ENCODE peak calls at places on chromosomes 4 and X, in six cellular contexts. One of them, this sample, is unnamed.

GRCh38 chr4:106687026-106687425 is 318.4 kb upstream of the GIMD1 start:
- DNase-seq in body of pancreas: no peak
- DNase-seq in GM12892: no peak
- DNase-seq in IMR-90: no peak
- DNase-seq in esophagus muscularis mucosa: no peak
- DNase-seq in endothelial cell of umbilical vein: no peak
- DNase-seq in this sample: no peak

GRCh38 chr4:76087007-76087769 is 12.7 kb downstream of the ART3 start:
- DNase-seq in body of pancreas: peak; percentile 69
- DNase-seq in GM12892: no peak
- DNase-seq in IMR-90: peak; percentile 61
- DNase-seq in esophagus muscularis mucosa: no peak
- DNase-seq in endothelial cell of umbilical vein: peak; percentile 78
- DNase-seq in this sample: peak; percentile 36

GRCh38 chrX:109934935-109935334 is 68.0 kb upstream of the TMEM164 start:
- DNase-seq in body of pancreas: no peak
- DNase-seq in GM12892: no peak
- DNase-seq in IMR-90: peak; percentile 11
- DNase-seq in esophagus muscularis mucosa: no peak
- DNase-seq in endothelial cell of umbilical vein: no peak
- DNase-seq in this sample: no peak

GRCh38 chr4:165947019-165947418 is 74.0 kb downstream of the TLL1 start:
- DNase-seq in body of pancreas: no peak
- DNase-seq in GM12892: no peak
- DNase-seq in IMR-90: no peak
- DNase-seq in esophagus muscularis mucosa: no peak
- DNase-seq in endothelial cell of umbilical vein: no peak
- DNase-seq in this sample: no peak

GRCh38 chr4:5923306-5923830 is 30.5 kb upstream of the CRMP1 start:
- DNase-seq in body of pancreas: no peak
- DNase-seq in GM12892: no peak
- DNase-seq in IMR-90: no peak
- DNase-seq in esophagus muscularis mucosa: no peak
- DNase-seq in endothelial cell of umbilical vein: no peak
- DNase-seq in this sample: no peak

GRCh38 chr4:165684177-165684870 is 188.7 kb upstream of the TLL1 start:
- DNase-seq in body of pancreas: no peak
- DNase-seq in GM12892: no peak
- DNase-seq in IMR-90: no peak
- DNase-seq in esophagus muscularis mucosa: no peak
- DNase-seq in endothelial cell of umbilical vein: peak; percentile 29
- DNase-seq in this sample: no peak

GRCh38 chr4:32148120-32148666 is 1428.0 kb downstream of the PCDH7 start:
- DNase-seq in body of pancreas: no peak
- DNase-seq in GM12892: no peak
- DNase-seq in IMR-90: no peak
- DNase-seq in esophagus muscularis mucosa: no peak
- DNase-seq in endothelial cell of umbilical vein: peak; percentile 21
- DNase-seq in this sample: no peak

GRCh38 chr4:115259651-115260050 is 146.2 kb upstream of the NDST4 start:
- DNase-seq in body of pancreas: no peak
- DNase-seq in GM12892: no peak
- DNase-seq in IMR-90: no peak
- DNase-seq in esophagus muscularis mucosa: no peak
- DNase-seq in endothelial cell of umbilical vein: no peak
- DNase-seq in this sample: no peak

GRCh38 chr4:1201851-1202525 is 29.6 kb upstream of the SPON2 start:
- DNase-seq in body of pancreas: peak; percentile 51
- DNase-seq in GM12892: peak; percentile 67
- DNase-seq in IMR-90: peak; percentile 95
- DNase-seq in esophagus muscularis mucosa: peak; percentile 97
- DNase-seq in endothelial cell of umbilical vein: no peak
- DNase-seq in this sample: peak; percentile 85

GRCh38 chrX:118496763-118497079 is 1.1 kb downstream of the DOCK11 start:
- DNase-seq in body of pancreas: no peak
- DNase-seq in GM12892: no peak
- DNase-seq in IMR-90: no peak
- DNase-seq in esophagus muscularis mucosa: no peak
- DNase-seq in endothelial cell of umbilical vein: no peak
- DNase-seq in this sample: no peak

GRCh38 chrX:116961872-116962582 is 499.3 kb upstream of the CT83 start:
- DNase-seq in body of pancreas: no peak
- DNase-seq in GM12892: no peak
- DNase-seq in IMR-90: no peak
- DNase-seq in esophagus muscularis mucosa: no peak
- DNase-seq in endothelial cell of umbilical vein: no peak
- DNase-seq in this sample: no peak

GRCh38 chrX:9538544-9539045 is 73.7 kb downstream of the TBL1X start:
- DNase-seq in body of pancreas: peak; percentile 57
- DNase-seq in GM12892: no peak
- DNase-seq in IMR-90: no peak
- DNase-seq in esophagus muscularis mucosa: no peak
- DNase-seq in endothelial cell of umbilical vein: no peak
- DNase-seq in this sample: no peak

GRCh38 chr4:138869631-138870030 is 145.9 kb upstream of the NOCT start:
- DNase-seq in body of pancreas: no peak
- DNase-seq in GM12892: no peak
- DNase-seq in IMR-90: no peak
- DNase-seq in esophagus muscularis mucosa: no peak
- DNase-seq in endothelial cell of umbilical vein: no peak
- DNase-seq in this sample: no peak

GRCh38 chrX:131068945-131069719 is 11.0 kb downstream of the ARHGAP36 start:
- DNase-seq in body of pancreas: peak; percentile 66
- DNase-seq in GM12892: peak; percentile 28
- DNase-seq in IMR-90: no peak
- DNase-seq in esophagus muscularis mucosa: no peak
- DNase-seq in endothelial cell of umbilical vein: peak; percentile 6
- DNase-seq in this sample: no peak

DNA sequence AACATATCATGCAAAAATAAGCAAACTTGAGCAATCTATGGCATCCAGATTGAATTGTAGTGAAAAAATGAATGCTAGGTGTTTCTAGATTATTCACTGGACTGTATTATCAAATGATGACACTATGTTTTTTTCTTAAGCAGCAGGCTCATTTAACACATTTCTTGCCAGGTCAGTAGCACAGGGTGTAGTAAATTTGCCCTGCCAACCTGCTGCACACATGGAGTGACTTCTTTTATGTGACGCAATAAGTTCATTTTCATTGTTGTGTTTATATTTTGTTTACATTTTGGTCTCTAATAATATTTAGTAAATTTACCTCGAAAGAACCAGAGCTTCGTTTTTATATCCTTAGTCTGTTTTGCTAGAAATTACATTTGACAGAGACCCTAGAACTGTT is 9.5 kb downstream of the VBP1 start:
- DNase-seq in body of pancreas: no peak
- DNase-seq in GM12892: no peak
- DNase-seq in IMR-90: no peak
- DNase-seq in esophagus muscularis mucosa: no peak
- DNase-seq in endothelial cell of umbilical vein: no peak
- DNase-seq in this sample: no peak
- TF ChIP-seq POLR2A in body of pancreas: no peak
- TF ChIP-seq POLR2A in GM12892: no peak
- TF ChIP-seq POLR2A in IMR-90: no peak
- TF ChIP-seq POLR2A in esophagus muscularis mucosa: no peak
- TF ChIP-seq POLR2A in endothelial cell of umbilical vein: no peak
- TF ChIP-seq POLR2A in this sample: no peak

DNA sequence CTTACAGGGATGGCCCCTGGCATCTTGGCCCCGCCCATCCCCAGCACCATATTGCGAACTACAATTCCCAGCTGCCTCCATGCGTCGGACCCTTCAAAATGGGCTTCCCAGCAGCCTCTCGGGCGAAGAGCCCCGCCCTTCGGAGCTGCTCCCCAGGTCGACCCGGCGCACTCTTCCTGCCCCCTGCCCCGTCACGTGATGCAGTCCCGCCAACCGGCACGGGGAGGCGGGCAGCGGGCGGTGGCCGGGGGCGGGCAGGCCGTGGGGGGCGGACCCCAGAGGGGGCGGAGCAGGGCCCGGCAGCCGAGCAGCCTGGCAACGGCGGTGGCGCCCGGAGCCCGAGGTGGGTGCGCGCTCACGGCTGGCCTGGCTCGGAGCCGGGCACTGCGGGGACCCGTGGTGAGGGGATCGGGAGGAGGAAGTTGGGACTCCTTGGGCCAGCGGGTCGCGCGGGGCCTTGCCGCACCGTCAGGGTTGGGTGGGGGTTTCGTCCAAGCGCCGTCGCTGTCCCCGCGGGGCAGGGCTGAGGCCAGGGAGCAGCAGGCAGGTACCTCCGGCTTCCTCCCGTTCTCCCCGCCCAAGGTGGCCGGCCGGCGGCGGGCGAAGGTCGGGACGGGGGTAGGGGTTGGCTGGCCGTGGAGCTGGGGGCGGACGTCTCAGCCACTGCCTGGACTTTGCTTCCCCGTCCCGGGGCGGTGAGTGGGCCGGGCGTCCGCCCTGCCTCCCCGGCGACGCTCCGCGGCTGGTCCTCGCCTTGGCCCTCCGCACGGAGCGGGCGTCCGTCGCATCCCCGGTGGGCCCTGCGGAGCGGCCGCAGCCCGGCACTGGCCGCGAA is at the start of gene MTM1:
- DNase-seq in body of pancreas: peak; percentile 94
- DNase-seq in GM12892: peak; percentile 81
- DNase-seq in IMR-90: peak; percentile 92
- DNase-seq in esophagus muscularis mucosa: peak; percentile 97
- DNase-seq in endothelial cell of umbilical vein: peak; percentile 95
- DNase-seq in this sample: peak; percentile 97
- TF ChIP-seq POLR2A in body of pancreas: peak; percentile 49
- TF ChIP-seq POLR2A in GM12892: peak; percentile 22
- TF ChIP-seq POLR2A in IMR-90: peak; percentile 53
- TF ChIP-seq POLR2A in esophagus muscularis mucosa: no peak
- TF ChIP-seq POLR2A in endothelial cell of umbilical vein: no peak
- TF ChIP-seq POLR2A in this sample: peak; percentile 46

DNA sequence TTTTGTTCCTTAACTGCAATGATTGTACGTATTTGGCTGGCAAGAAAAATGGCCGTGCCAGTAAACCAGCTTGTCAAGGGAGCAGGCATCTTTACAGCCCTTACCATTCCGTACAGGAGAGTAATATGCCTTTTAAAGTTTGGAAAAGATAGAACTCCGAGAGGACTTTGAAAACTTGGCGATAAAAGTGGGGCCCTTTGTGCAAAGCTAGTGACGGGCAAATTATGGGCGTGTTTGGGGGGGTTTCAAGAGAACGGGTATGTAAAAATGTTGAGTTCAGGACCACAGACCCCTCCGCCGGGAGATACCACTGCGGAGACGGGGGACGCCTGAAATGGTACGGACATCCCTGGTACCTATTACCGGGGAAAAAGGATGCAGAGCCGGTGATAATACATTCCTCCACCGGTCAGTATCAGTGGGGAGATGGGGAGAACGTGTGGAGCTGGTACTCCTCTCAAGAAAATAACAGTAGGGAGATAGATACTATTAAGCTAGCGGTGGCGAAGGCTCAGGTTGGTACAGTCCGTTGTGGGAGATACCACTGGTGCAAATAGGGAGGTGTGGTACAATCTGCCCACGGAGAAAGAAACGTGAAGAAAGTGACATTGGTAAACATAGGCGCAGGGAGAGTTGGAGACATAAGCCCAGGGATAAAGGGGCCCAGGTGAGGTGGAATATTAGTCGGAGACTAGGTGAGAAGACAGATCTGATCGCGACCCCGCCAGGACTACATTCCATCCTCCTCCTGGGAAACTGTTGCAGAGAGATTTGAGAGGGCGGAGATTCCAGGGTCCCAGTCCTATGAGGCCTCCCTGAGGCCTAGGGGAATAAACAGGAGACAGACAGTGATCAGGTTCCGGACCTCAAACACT is 14.5 kb downstream of the SPACA5 start:
- DNase-seq in body of pancreas: peak; percentile 78
- DNase-seq in GM12892: no peak
- DNase-seq in IMR-90: peak; percentile 81
- DNase-seq in esophagus muscularis mucosa: no peak
- DNase-seq in endothelial cell of umbilical vein: peak; percentile 84
- DNase-seq in this sample: no peak
- TF ChIP-seq POLR2A in body of pancreas: no peak
- TF ChIP-seq POLR2A in GM12892: no peak
- TF ChIP-seq POLR2A in IMR-90: no peak
- TF ChIP-seq POLR2A in esophagus muscularis mucosa: no peak
- TF ChIP-seq POLR2A in endothelial cell of umbilical vein: no peak
- TF ChIP-seq POLR2A in this sample: no peak

DNA sequence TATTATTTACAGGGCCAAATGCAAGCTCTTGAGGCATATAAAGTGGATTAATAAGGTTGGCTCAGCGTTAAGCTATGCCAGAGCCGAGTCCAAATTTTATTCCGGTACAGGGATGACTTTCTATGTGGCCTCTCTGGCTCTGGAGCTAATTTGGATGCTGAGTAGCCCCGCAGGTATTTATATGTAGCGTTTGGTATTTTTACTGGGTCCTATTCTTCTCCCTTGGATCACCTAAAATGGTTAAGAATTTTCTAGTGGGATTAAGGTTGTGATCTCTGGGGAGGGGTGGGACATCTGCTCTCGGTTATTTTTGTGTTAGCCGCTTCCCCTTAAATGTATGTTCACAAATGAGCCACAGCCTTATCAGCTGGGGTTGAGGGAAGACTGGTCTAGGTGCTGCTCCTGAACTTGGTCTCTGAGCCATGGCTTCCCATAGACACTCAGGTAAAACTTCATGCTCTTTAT is 49.4 kb downstream of the FHL1 start:
- DNase-seq in body of pancreas: no peak
- DNase-seq in GM12892: no peak
- DNase-seq in IMR-90: no peak
- DNase-seq in esophagus muscularis mucosa: no peak
- DNase-seq in endothelial cell of umbilical vein: no peak
- DNase-seq in this sample: no peak
- TF ChIP-seq POLR2A in body of pancreas: no peak
- TF ChIP-seq POLR2A in GM12892: no peak
- TF ChIP-seq POLR2A in IMR-90: no peak
- TF ChIP-seq POLR2A in esophagus muscularis mucosa: peak; percentile 17
- TF ChIP-seq POLR2A in endothelial cell of umbilical vein: no peak
- TF ChIP-seq POLR2A in this sample: no peak

DNA sequence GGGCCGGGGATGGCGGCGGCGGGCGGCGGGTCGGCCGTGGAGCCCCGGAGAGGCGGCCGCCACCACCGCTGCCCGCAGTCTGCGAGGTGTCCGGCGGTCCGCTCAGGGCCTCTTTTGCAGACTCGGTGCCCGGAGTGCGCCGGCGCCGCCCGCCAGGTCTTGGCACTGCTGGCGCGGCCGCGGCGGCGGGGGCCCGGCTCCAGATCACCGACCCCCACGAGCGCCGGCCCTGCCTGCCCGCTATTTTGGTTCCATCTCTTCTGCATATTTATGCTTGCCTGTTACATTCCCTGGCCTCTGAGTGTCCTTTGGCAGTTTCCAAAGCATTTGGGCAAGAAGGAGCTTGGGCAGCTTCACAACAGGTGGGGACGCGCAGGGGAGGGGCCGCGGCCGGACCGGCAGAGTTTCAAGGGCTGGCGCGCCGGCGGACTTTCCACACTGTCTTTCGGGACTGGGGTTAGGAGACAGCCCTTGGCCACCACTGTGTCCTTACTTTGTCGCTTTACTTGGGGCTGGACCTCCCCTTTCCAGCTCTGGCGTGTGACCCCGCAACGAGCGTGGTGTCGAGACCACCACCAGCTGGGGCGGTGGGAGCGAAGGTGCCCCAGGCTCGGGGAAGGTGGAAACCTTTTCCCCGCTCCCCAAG is 668 bp upstream of the TAPT1 start:
- DNase-seq in body of pancreas: peak; percentile 72
- DNase-seq in GM12892: peak; percentile 27
- DNase-seq in IMR-90: no peak
- DNase-seq in esophagus muscularis mucosa: peak; percentile 94
- DNase-seq in endothelial cell of umbilical vein: peak; percentile 49
- DNase-seq in this sample: peak; percentile 71
- TF ChIP-seq POLR2A in body of pancreas: no peak
- TF ChIP-seq POLR2A in GM12892: no peak
- TF ChIP-seq POLR2A in IMR-90: no peak
- TF ChIP-seq POLR2A in esophagus muscularis mucosa: no peak
- TF ChIP-seq POLR2A in endothelial cell of umbilical vein: no peak
- TF ChIP-seq POLR2A in this sample: no peak

GRCh38 chr4:8336412-8337075 is 67.0 kb downstream of the HTRA3 start:
- DNase-seq in body of pancreas: no peak
- DNase-seq in GM12892: no peak
- DNase-seq in IMR-90: peak; percentile 55
- DNase-seq in esophagus muscularis mucosa: no peak
- DNase-seq in endothelial cell of umbilical vein: no peak
- DNase-seq in this sample: no peak
- TF ChIP-seq POLR2A in body of pancreas: no peak
- TF ChIP-seq POLR2A in GM12892: no peak
- TF ChIP-seq POLR2A in IMR-90: no peak
- TF ChIP-seq POLR2A in esophagus muscularis mucosa: no peak
- TF ChIP-seq POLR2A in endothelial cell of umbilical vein: no peak
- TF ChIP-seq POLR2A in this sample: no peak

This sample was measured in upper lobe of left lung.